ENCODE peak calls at places on chromosomes 5 and 9, in six cellular contexts. One of them, this sample, is unnamed.

GRCh38 chr5:8784692-8785091 is 761.2 kb downstream of the SEMA5A start:
- DNase-seq in activated CD8-positive, alpha-beta T cell treated with anti-CD3 and anti-CD28 coated beads for 36 hours: no peak
- DNase-seq in cardiac muscle cell: no peak
- DNase-seq in hepatocyte: no peak
- DNase-seq in CD4-positive, alpha-beta T cell: no peak
- DNase-seq in neural crest cell: no peak
- DNase-seq in this sample: no peak

GRCh38 chr9:117075636-117076035 is 339.2 kb downstream of the ASTN2 start:
- DNase-seq in hepatocyte: no peak
- DNase-seq in activated CD8-positive, alpha-beta T cell treated with anti-CD3 and anti-CD28 coated beads for 36 hours: no peak
- DNase-seq in CD4-positive, alpha-beta T cell: no peak
- DNase-seq in cardiac muscle cell: no peak
- DNase-seq in neural crest cell: no peak
- DNase-seq in this sample: no peak

GRCh38 chr5:7261049-7261448 is 134.9 kb upstream of the ADCY2 start:
- DNase-seq in activated CD8-positive, alpha-beta T cell treated with anti-CD3 and anti-CD28 coated beads for 36 hours: no peak
- DNase-seq in neural crest cell: peak; percentile 23
- DNase-seq in CD4-positive, alpha-beta T cell: no peak
- DNase-seq in hepatocyte: peak; percentile 67
- DNase-seq in cardiac muscle cell: peak; percentile 73
- DNase-seq in this sample: no peak

GRCh38 chr9:132993511-132993939 is 15.0 kb downstream of the GFI1B start:
- DNase-seq in CD4-positive, alpha-beta T cell: no peak
- DNase-seq in activated CD8-positive, alpha-beta T cell treated with anti-CD3 and anti-CD28 coated beads for 36 hours: no peak
- DNase-seq in hepatocyte: no peak
- DNase-seq in neural crest cell: no peak
- DNase-seq in cardiac muscle cell: no peak
- DNase-seq in this sample: no peak

GRCh38 chr9:87234854-87235253 is 262.8 kb upstream of the DAPK1 start:
- DNase-seq in hepatocyte: no peak
- DNase-seq in cardiac muscle cell: no peak
- DNase-seq in neural crest cell: no peak
- DNase-seq in activated CD8-positive, alpha-beta T cell treated with anti-CD3 and anti-CD28 coated beads for 36 hours: no peak
- DNase-seq in CD4-positive, alpha-beta T cell: no peak
- DNase-seq in this sample: no peak

GRCh38 chr5:120734033-120734432 is 269.9 kb downstream of the PRR16 start:
- DNase-seq in cardiac muscle cell: no peak
- DNase-seq in activated CD8-positive, alpha-beta T cell treated with anti-CD3 and anti-CD28 coated beads for 36 hours: no peak
- DNase-seq in hepatocyte: no peak
- DNase-seq in neural crest cell: no peak
- DNase-seq in CD4-positive, alpha-beta T cell: no peak
- DNase-seq in this sample: no peak

GRCh38 chr9:131484560-131485185 is 18.0 kb upstream of the POMT1 start:
- DNase-seq in neural crest cell: no peak
- DNase-seq in hepatocyte: no peak
- DNase-seq in CD4-positive, alpha-beta T cell: no peak
- DNase-seq in activated CD8-positive, alpha-beta T cell treated with anti-CD3 and anti-CD28 coated beads for 36 hours: no peak
- DNase-seq in cardiac muscle cell: no peak
- DNase-seq in this sample: no peak

GRCh38 chr9:125989090-125989501 is 241.9 kb downstream of the PBX3 start:
- DNase-seq in neural crest cell: no peak
- DNase-seq in CD4-positive, alpha-beta T cell: no peak
- DNase-seq in activated CD8-positive, alpha-beta T cell treated with anti-CD3 and anti-CD28 coated beads for 36 hours: no peak
- DNase-seq in cardiac muscle cell: no peak
- DNase-seq in hepatocyte: no peak
- DNase-seq in this sample: no peak

GRCh38 chr9:13088734-13089427 is 190.6 kb downstream of the MPDZ start:
- DNase-seq in cardiac muscle cell: peak; percentile 69
- DNase-seq in hepatocyte: peak; percentile 76
- DNase-seq in activated CD8-positive, alpha-beta T cell treated with anti-CD3 and anti-CD28 coated beads for 36 hours: peak; percentile 2
- DNase-seq in CD4-positive, alpha-beta T cell: no peak
- DNase-seq in neural crest cell: peak; percentile 19
- DNase-seq in this sample: peak; percentile 43

GRCh38 chr9:76916231-76916630 is 10.3 kb upstream of the PRUNE2 start:
- DNase-seq in cardiac muscle cell: no peak
- DNase-seq in CD4-positive, alpha-beta T cell: no peak
- DNase-seq in neural crest cell: no peak
- DNase-seq in activated CD8-positive, alpha-beta T cell treated with anti-CD3 and anti-CD28 coated beads for 36 hours: no peak
- DNase-seq in hepatocyte: peak; percentile 22
- DNase-seq in this sample: no peak

GRCh38 chr5:143629871-143630658 is 181.9 kb upstream of the HMHB1 start:
- DNase-seq in hepatocyte: no peak
- DNase-seq in CD4-positive, alpha-beta T cell: no peak
- DNase-seq in cardiac muscle cell: peak; percentile 44
- DNase-seq in activated CD8-positive, alpha-beta T cell treated with anti-CD3 and anti-CD28 coated beads for 36 hours: no peak
- DNase-seq in neural crest cell: no peak
- DNase-seq in this sample: no peak

GRCh38 chr9:27888661-27889295 is 315.5 kb upstream of the C9orf72 start:
- DNase-seq in neural crest cell: peak; percentile 8
- DNase-seq in cardiac muscle cell: no peak
- DNase-seq in activated CD8-positive, alpha-beta T cell treated with anti-CD3 and anti-CD28 coated beads for 36 hours: peak; percentile 76
- DNase-seq in hepatocyte: peak; percentile 27
- DNase-seq in CD4-positive, alpha-beta T cell: no peak
- DNase-seq in this sample: no peak

GRCh38 chr5:3993856-3994473 is 398.3 kb downstream of the IRX1 start:
- DNase-seq in neural crest cell: no peak
- DNase-seq in hepatocyte: no peak
- DNase-seq in CD4-positive, alpha-beta T cell: no peak
- DNase-seq in activated CD8-positive, alpha-beta T cell treated with anti-CD3 and anti-CD28 coated beads for 36 hours: no peak
- DNase-seq in cardiac muscle cell: no peak
- DNase-seq in this sample: no peak

GRCh38 chr5:40383719-40384651 is 295.7 kb upstream of the PTGER4 start:
- DNase-seq in activated CD8-positive, alpha-beta T cell treated with anti-CD3 and anti-CD28 coated beads for 36 hours: peak; percentile 50
- DNase-seq in hepatocyte: no peak
- DNase-seq in CD4-positive, alpha-beta T cell: no peak
- DNase-seq in cardiac muscle cell: no peak
- DNase-seq in neural crest cell: no peak
- DNase-seq in this sample: no peak

GRCh38 chr9:37840560-37841194 is 40.1 kb downstream of the DCAF10 start:
- DNase-seq in activated CD8-positive, alpha-beta T cell treated with anti-CD3 and anti-CD28 coated beads for 36 hours: peak; percentile 35
- DNase-seq in CD4-positive, alpha-beta T cell: no peak
- DNase-seq in neural crest cell: no peak
- DNase-seq in cardiac muscle cell: no peak
- DNase-seq in hepatocyte: no peak
- DNase-seq in this sample: no peak

GRCh38 chr9:87554177-87554940 is 56.7 kb downstream of the DAPK1 start:
- DNase-seq in activated CD8-positive, alpha-beta T cell treated with anti-CD3 and anti-CD28 coated beads for 36 hours: no peak
- DNase-seq in CD4-positive, alpha-beta T cell: no peak
- DNase-seq in cardiac muscle cell: no peak
- DNase-seq in hepatocyte: no peak
- DNase-seq in neural crest cell: no peak
- DNase-seq in this sample: no peak

GRCh38 chr9:132381966-132382541 is 24.6 kb downstream of the TTF1 start:
- DNase-seq in activated CD8-positive, alpha-beta T cell treated with anti-CD3 and anti-CD28 coated beads for 36 hours: no peak
- DNase-seq in CD4-positive, alpha-beta T cell: no peak
- DNase-seq in neural crest cell: no peak
- DNase-seq in cardiac muscle cell: no peak
- DNase-seq in hepatocyte: no peak
- DNase-seq in this sample: no peak

GRCh38 chr5:67549263-67549551 is 352.6 kb upstream of the CD180 start:
- DNase-seq in activated CD8-positive, alpha-beta T cell treated with anti-CD3 and anti-CD28 coated beads for 36 hours: no peak
- DNase-seq in cardiac muscle cell: no peak
- DNase-seq in hepatocyte: no peak
- DNase-seq in neural crest cell: no peak
- DNase-seq in CD4-positive, alpha-beta T cell: no peak
- DNase-seq in this sample: no peak

GRCh38 chr9:134275379-134275778 is 50.9 kb upstream of the RXRA start:
- DNase-seq in neural crest cell: no peak
- DNase-seq in activated CD8-positive, alpha-beta T cell treated with anti-CD3 and anti-CD28 coated beads for 36 hours: no peak
- DNase-seq in cardiac muscle cell: no peak
- DNase-seq in hepatocyte: no peak
- DNase-seq in CD4-positive, alpha-beta T cell: no peak
- DNase-seq in this sample: no peak

GRCh38 chr9:16628421-16628820 is 242.0 kb downstream of the BNC2 start:
- DNase-seq in hepatocyte: no peak
- DNase-seq in neural crest cell: no peak
- DNase-seq in CD4-positive, alpha-beta T cell: no peak
- DNase-seq in cardiac muscle cell: no peak
- DNase-seq in activated CD8-positive, alpha-beta T cell treated with anti-CD3 and anti-CD28 coated beads for 36 hours: no peak
- DNase-seq in this sample: no peak

GRCh38 chr9:129023036-129023907 is 4.9 kb downstream of the SH3GLB2 start:
- DNase-seq in neural crest cell: no peak
- DNase-seq in CD4-positive, alpha-beta T cell: no peak
- DNase-seq in hepatocyte: peak; percentile 45
- DNase-seq in activated CD8-positive, alpha-beta T cell treated with anti-CD3 and anti-CD28 coated beads for 36 hours: no peak
- DNase-seq in cardiac muscle cell: no peak
- DNase-seq in this sample: no peak

GRCh38 chr5:59745422-59745863 is 148.1 kb downstream of the PDE4D start:
- DNase-seq in CD4-positive, alpha-beta T cell: no peak
- DNase-seq in neural crest cell: no peak
- DNase-seq in activated CD8-positive, alpha-beta T cell treated with anti-CD3 and anti-CD28 coated beads for 36 hours: no peak
- DNase-seq in cardiac muscle cell: no peak
- DNase-seq in hepatocyte: peak; percentile 61
- DNase-seq in this sample: no peak

GRCh38 chr5:81854485-81854884 is 103.6 kb upstream of the SSBP2 start:
- DNase-seq in activated CD8-positive, alpha-beta T cell treated with anti-CD3 and anti-CD28 coated beads for 36 hours: no peak
- DNase-seq in CD4-positive, alpha-beta T cell: no peak
- DNase-seq in hepatocyte: no peak
- DNase-seq in neural crest cell: no peak
- DNase-seq in cardiac muscle cell: no peak
- DNase-seq in this sample: no peak
- TF ChIP-seq CTCF in activated CD8-positive, alpha-beta T cell treated with anti-CD3 and anti-CD28 coated beads for 36 hours: no peak
- TF ChIP-seq CTCF in CD4-positive, alpha-beta T cell: no peak
- TF ChIP-seq CTCF in hepatocyte: peak; percentile 21
- TF ChIP-seq CTCF in neural crest cell: peak; percentile 54
- TF ChIP-seq CTCF in cardiac muscle cell: peak; percentile 28
- TF ChIP-seq CTCF in this sample: no peak

GRCh38 chr5:122030251-122030650 is 47.8 kb downstream of the LOX start:
- DNase-seq in neural crest cell: no peak
- DNase-seq in CD4-positive, alpha-beta T cell: no peak
- DNase-seq in cardiac muscle cell: no peak
- DNase-seq in hepatocyte: peak; percentile 45
- DNase-seq in activated CD8-positive, alpha-beta T cell treated with anti-CD3 and anti-CD28 coated beads for 36 hours: no peak
- DNase-seq in this sample: no peak
- TF ChIP-seq CTCF in neural crest cell: no peak
- TF ChIP-seq CTCF in CD4-positive, alpha-beta T cell: no peak
- TF ChIP-seq CTCF in cardiac muscle cell: peak; percentile 6
- TF ChIP-seq CTCF in hepatocyte: peak; percentile 26
- TF ChIP-seq CTCF in activated CD8-positive, alpha-beta T cell treated with anti-CD3 and anti-CD28 coated beads for 36 hours: no peak
- TF ChIP-seq CTCF in this sample: no peak

GRCh38 chr9:1832960-1833359 is 182.2 kb upstream of the SMARCA2 start:
- DNase-seq in activated CD8-positive, alpha-beta T cell treated with anti-CD3 and anti-CD28 coated beads for 36 hours: no peak
- DNase-seq in CD4-positive, alpha-beta T cell: no peak
- DNase-seq in neural crest cell: no peak
- DNase-seq in cardiac muscle cell: no peak
- DNase-seq in hepatocyte: no peak
- DNase-seq in this sample: no peak

GRCh38 chr9:1839984-1840383 is 175.2 kb upstream of the SMARCA2 start:
- DNase-seq in cardiac muscle cell: no peak
- DNase-seq in neural crest cell: no peak
- DNase-seq in activated CD8-positive, alpha-beta T cell treated with anti-CD3 and anti-CD28 coated beads for 36 hours: no peak
- DNase-seq in hepatocyte: no peak
- DNase-seq in CD4-positive, alpha-beta T cell: no peak
- DNase-seq in this sample: no peak

DNA sequence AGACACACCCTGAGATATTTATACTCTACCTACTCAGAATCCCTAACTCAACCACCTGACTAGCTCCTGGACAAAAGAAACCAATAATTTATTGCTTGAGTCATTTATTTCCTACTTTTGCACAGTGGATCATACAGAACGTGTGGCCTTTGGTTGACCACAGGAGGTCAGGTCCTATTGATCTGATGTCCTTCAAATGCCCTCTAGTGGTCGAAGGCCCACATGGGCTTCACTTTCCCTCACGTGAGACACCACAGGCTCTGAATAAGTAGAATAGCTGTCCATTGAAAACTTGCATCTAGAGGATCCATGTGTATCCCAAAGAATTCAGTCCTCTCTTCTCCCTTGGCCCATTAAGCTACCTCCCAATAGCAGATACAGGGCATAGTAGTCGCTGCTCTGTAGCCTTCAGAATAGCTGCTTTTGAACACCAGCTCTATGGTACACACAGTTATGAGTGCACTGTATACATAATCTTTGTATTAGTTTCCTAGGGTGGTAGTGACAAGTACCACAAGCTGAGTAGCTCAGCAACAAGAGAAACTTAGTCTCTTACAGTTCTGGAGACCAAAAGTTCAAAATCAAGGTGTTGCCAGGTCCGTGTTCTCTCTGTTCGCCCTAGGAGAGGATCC is 177.6 kb upstream of the SMARCA2 start:
- DNase-seq in CD4-positive, alpha-beta T cell: no peak
- DNase-seq in cardiac muscle cell: peak; percentile 17
- DNase-seq in activated CD8-positive, alpha-beta T cell treated with anti-CD3 and anti-CD28 coated beads for 36 hours: peak; percentile 34
- DNase-seq in neural crest cell: peak; percentile 32
- DNase-seq in hepatocyte: peak; percentile 18
- DNase-seq in this sample: no peak
- TF ChIP-seq CTCF in CD4-positive, alpha-beta T cell: peak; percentile 15
- TF ChIP-seq CTCF in cardiac muscle cell: peak; percentile 39
- TF ChIP-seq CTCF in activated CD8-positive, alpha-beta T cell treated with anti-CD3 and anti-CD28 coated beads for 36 hours: peak; percentile 23
- TF ChIP-seq CTCF in neural crest cell: peak; percentile 65
- TF ChIP-seq CTCF in hepatocyte: peak; percentile 25
- TF ChIP-seq CTCF in this sample: peak; percentile 75

GRCh38 chr5:124744170-124744911 is 2.1 kb downstream of the ZNF608 start:
- DNase-seq in CD4-positive, alpha-beta T cell: no peak
- DNase-seq in neural crest cell: no peak
- DNase-seq in activated CD8-positive, alpha-beta T cell treated with anti-CD3 and anti-CD28 coated beads for 36 hours: no peak
- DNase-seq in cardiac muscle cell: no peak
- DNase-seq in hepatocyte: peak; percentile 51
- DNase-seq in this sample: no peak

GRCh38 chr5:124746916-124747769 is 704 bp upstream of the ZNF608 start:
- DNase-seq in hepatocyte: peak; percentile 93
- DNase-seq in cardiac muscle cell: peak; percentile 96
- DNase-seq in neural crest cell: peak; percentile 71
- DNase-seq in CD4-positive, alpha-beta T cell: no peak
- DNase-seq in activated CD8-positive, alpha-beta T cell treated with anti-CD3 and anti-CD28 coated beads for 36 hours: peak; percentile 12
- DNase-seq in this sample: no peak

GRCh38 chr5:124745367-124746251 is 830 bp downstream of the ZNF608 start:
- DNase-seq in CD4-positive, alpha-beta T cell: no peak
- DNase-seq in activated CD8-positive, alpha-beta T cell treated with anti-CD3 and anti-CD28 coated beads for 36 hours: no peak
- DNase-seq in neural crest cell: no peak
- DNase-seq in hepatocyte: peak; percentile 28
- DNase-seq in cardiac muscle cell: peak; percentile 56
- DNase-seq in this sample: no peak

GRCh38 chr5:124747770-124748686 is 1.6 kb upstream of the ZNF608 start:
- DNase-seq in cardiac muscle cell: peak; percentile 64
- DNase-seq in CD4-positive, alpha-beta T cell: no peak
- DNase-seq in activated CD8-positive, alpha-beta T cell treated with anti-CD3 and anti-CD28 coated beads for 36 hours: no peak
- DNase-seq in neural crest cell: no peak
- DNase-seq in hepatocyte: peak; percentile 28
- DNase-seq in this sample: no peak

DNA sequence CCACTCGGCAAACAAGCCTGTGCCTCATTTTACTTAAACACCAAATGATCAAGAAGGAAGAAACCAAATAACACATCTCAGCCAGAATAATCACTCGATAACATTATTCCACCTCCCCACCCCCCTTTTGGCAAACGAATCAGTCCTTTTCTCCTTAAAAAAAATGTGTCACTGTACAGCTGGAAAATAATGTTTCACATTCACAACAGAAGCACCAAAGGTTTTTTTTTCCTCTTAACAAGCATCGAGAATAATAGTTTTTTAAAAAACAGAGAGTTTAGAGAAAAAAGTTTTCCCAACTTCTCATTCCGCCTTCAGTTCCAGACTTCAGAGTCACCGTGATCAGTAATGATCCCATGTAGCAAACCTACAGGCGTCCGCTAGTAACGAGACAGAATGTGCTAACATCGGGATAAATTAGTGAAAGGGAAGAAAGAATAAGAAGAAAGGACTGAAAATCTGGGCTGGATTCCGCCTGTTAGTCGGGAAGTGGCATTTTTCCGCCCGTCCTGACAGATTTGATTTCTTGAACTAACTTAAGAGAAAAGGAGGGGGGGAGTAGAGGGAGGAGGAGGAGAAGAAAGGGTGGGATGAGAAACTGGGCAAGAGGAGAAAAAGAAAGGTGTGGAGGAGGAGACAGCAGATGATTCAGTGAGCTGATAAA is at the start of gene ZNF608:
- DNase-seq in hepatocyte: peak; percentile 63
- DNase-seq in cardiac muscle cell: peak; percentile 53
- DNase-seq in CD4-positive, alpha-beta T cell: no peak
- DNase-seq in activated CD8-positive, alpha-beta T cell treated with anti-CD3 and anti-CD28 coated beads for 36 hours: no peak
- DNase-seq in neural crest cell: no peak
- DNase-seq in this sample: no peak
- TF ChIP-seq CTCF in hepatocyte: peak; percentile 5
- TF ChIP-seq CTCF in cardiac muscle cell: no peak
- TF ChIP-seq CTCF in CD4-positive, alpha-beta T cell: no peak
- TF ChIP-seq CTCF in activated CD8-positive, alpha-beta T cell treated with anti-CD3 and anti-CD28 coated beads for 36 hours: no peak
- TF ChIP-seq CTCF in neural crest cell: peak; percentile 38
- TF ChIP-seq CTCF in this sample: no peak

This sample was measured in D721Med.